ENCODE peak calls at places on chromosomes 4 and X, in nine cellular contexts. H is A549, K is upper lobe of left lung, P is suprapubic skin, J is tibial nerve, I is HepG2, C is ovary, O is sigmoid colon, S is K562. E is an unnamed sample.

GRCh38 chr4:66501986-66502385 is 831.7 kb upstream of the EPHA5 start:
- DNase-seq in H (no peak), K (no peak), P (no peak), J (no peak), I (no peak), C (no peak), O (no peak), S (no peak), E (no peak)

GRCh38 chr4:180947421-180947820 is 1295.8 kb upstream of the TENM3 start:
- DNase-seq in H (no peak), K (no peak), P (no peak), J (no peak), I (no peak), C (no peak), O (no peak), S (no peak), E (no peak)

GRCh38 chrX:81957318-81957717 is 755.4 kb downstream of the SH3BGRL start:
- DNase-seq in H (no peak), K (no peak), P (no peak), J (no peak), I (no peak), C (no peak), O (no peak), S (no peak), E (no peak)

GRCh38 chrX:38192007-38192625 is 28.6 kb downstream of the SRPX start:
- DNase-seq in H (no peak), K (no peak), P (no peak), J (peak), I (no peak), C (no peak), O (no peak), S (peak), E (peak)

GRCh38 chr4:120331486-120332281 is 265.0 kb upstream of the MAD2L1 start:
- DNase-seq in H (no peak), K (no peak), P (no peak), J (no peak), I (no peak), C (no peak), O (no peak), S (no peak), E (no peak)

GRCh38 chr4:184283659-184284335 is 66.1 kb upstream of the ENPP6 start:
- DNase-seq in H (no peak), K (peak), P (no peak), J (peak), I (no peak), C (no peak), O (no peak), S (no peak), E (no peak)

GRCh38 chr4:109207060-109207459 is 95.4 kb downstream of the COL25A1 start:
- DNase-seq in H (no peak), K (no peak), P (no peak), J (no peak), I (no peak), C (no peak), O (no peak), S (no peak), E (no peak)

GRCh38 chr4:76301068-76301774 is 5.3 kb upstream of the STBD1 start:
- DNase-seq in H (peak), K (no peak), P (no peak), J (no peak), I (peak), C (no peak), O (no peak), S (peak), E (no peak)

GRCh38 chrX:1598021-1598875 is 6.8 kb downstream of the AKAP17A start:
- DNase-seq in H (no peak), K (no peak), P (peak), J (no peak), I (no peak), C (no peak), O (no peak), S (peak), E (peak)

GRCh38 chr4:2047781-2048581 is 11.1 kb upstream of the NAT8L start:
- DNase-seq in H (no peak), K (peak), P (peak), J (no peak), I (no peak), C (no peak), O (no peak), S (no peak), E (peak)

GRCh38 chr4:164177186-164177585 is 576.7 kb upstream of the SMIM31 start:
- DNase-seq in H (no peak), K (no peak), P (no peak), J (no peak), I (no peak), C (no peak), O (no peak), S (no peak), E (no peak)

GRCh38 chrX:23292979-23293651 is 41.5 kb upstream of the PTCHD1 start:
- DNase-seq in H (no peak), K (peak), P (no peak), J (no peak), I (no peak), C (no peak), O (peak), S (no peak), E (no peak)

GRCh38 chrX:118574666-118575065 is 79.1 kb downstream of the DOCK11 start:
- DNase-seq in H (no peak), K (no peak), P (no peak), J (no peak), I (no peak), C (no peak), O (no peak), S (no peak), E (no peak)

GRCh38 chrX:40468033-40468979 is 112.5 kb upstream of the ATP6AP2 start:
- DNase-seq in H (peak), K (no peak), P (no peak), J (peak), I (peak), C (peak), O (peak), S (peak), E (peak)

GRCh38 chr4:72558655-72559054 is 10.4 kb downstream of the ADAMTS3 start:
- DNase-seq in H (no peak), K (no peak), P (no peak), J (no peak), I (no peak), C (no peak), O (no peak), S (no peak), E (no peak)

GRCh38 chrX:130304587-130305368 is 34.9 kb upstream of the SLC25A14 start:
- DNase-seq in H (no peak), K (no peak), P (no peak), J (no peak), I (no peak), C (no peak), O (no peak), S (no peak), E (peak)

GRCh38 chr4:94168321-94168720 is 39.3 kb upstream of the SMARCAD1 start:
- DNase-seq in H (no peak), K (no peak), P (no peak), J (no peak), I (no peak), C (no peak), O (no peak), S (no peak), E (no peak)

GRCh38 chr4:1208266-1208961 is 36.0 kb upstream of the SPON2 start:
- DNase-seq in H (no peak), K (peak), P (peak), J (no peak), I (no peak), C (peak), O (peak), S (no peak), E (no peak)

GRCh38 chr4:122152699-122153328 is 683 bp downstream of the BLTP1 start:
- DNase-seq in H (peak), K (peak), P (peak), J (peak), I (peak), C (no peak), O (peak), S (peak), E (peak)

GRCh38 chr4:119683518-119683917 is 54.9 kb upstream of the PDE5A start:
- DNase-seq in H (no peak), K (no peak), P (no peak), J (no peak), I (no peak), C (no peak), O (no peak), S (no peak), E (no peak)

GRCh38 chr4:174236359-174236758 is 47.1 kb downstream of the FBXO8 start:
- DNase-seq in H (no peak), K (no peak), P (no peak), J (no peak), I (peak), C (no peak), O (no peak), S (no peak), E (no peak)

GRCh38 chr4:175469519-175469918 is 342.5 kb downstream of the GPM6A start:
- DNase-seq in H (no peak), K (no peak), P (no peak), J (no peak), I (no peak), C (no peak), O (no peak), S (no peak), E (no peak)

GRCh38 chr4:127631420-127631819 is 1.3 kb upstream of the INTU start:
- DNase-seq in H (no peak), K (no peak), P (no peak), J (no peak), I (no peak), C (no peak), O (no peak), S (peak), E (no peak)

GRCh38 chr4:186104895-186105720 is 604 bp downstream of the FAM149A start:
- DNase-seq in H (no peak), K (peak), P (no peak), J (no peak), I (no peak), C (peak), O (peak), S (no peak), E (peak)

GRCh38 chr4:17128268-17128667 is 229.8 kb upstream of the LDB2 start:
- DNase-seq in H (no peak), K (no peak), P (no peak), J (no peak), I (no peak), C (no peak), O (no peak), S (no peak), E (no peak)

GRCh38 chr4:139857021-139857420 is 191.4 kb downstream of the MGST2 start:
- DNase-seq in H (no peak), K (no peak), P (no peak), J (no peak), I (peak), C (no peak), O (no peak), S (no peak), E (no peak)

GRCh38 chrX:120419465-120419864 is 49.6 kb downstream of the LAMP2 start:
- DNase-seq in H (no peak), K (no peak), P (no peak), J (no peak), I (no peak), C (no peak), O (no peak), S (no peak), E (no peak)

GRCh38 chr4:153109296-153109868 is 94.9 kb upstream of the TRIM2 start:
- DNase-seq in H (no peak), K (no peak), P (no peak), J (no peak), I (no peak), C (no peak), O (no peak), S (no peak), E (no peak)

GRCh38 chr4:170134821-170135220 is 45.1 kb upstream of the AADAT start:
- DNase-seq in H (no peak), K (no peak), P (no peak), J (no peak), I (no peak), C (no peak), O (no peak), S (no peak), E (no peak)

GRCh38 chr4:164203476-164203875 is 550.5 kb upstream of the SMIM31 start:
- DNase-seq in H (no peak), K (no peak), P (no peak), J (no peak), I (no peak), C (no peak), O (no peak), S (no peak), E (no peak)

GRCh38 chr4:158873795-158874359 is 105.1 kb downstream of the FNIP2 start:
- DNase-seq in H (peak), K (no peak), P (no peak), J (no peak), I (peak), C (no peak), O (no peak), S (no peak), E (no peak)

GRCh38 chrX:12447448-12448154 is 309.3 kb downstream of the FRMPD4 start:
- DNase-seq in H (no peak), K (no peak), P (no peak), J (peak), I (no peak), C (no peak), O (peak), S (no peak), E (no peak)

GRCh38 chr4:83616252-83616651 is 80.3 kb downstream of the GPAT3 start:
- DNase-seq in H (no peak), K (no peak), P (no peak), J (no peak), I (no peak), C (no peak), O (no peak), S (no peak), E (no peak)

GRCh38 chr4:74671074-74671698 is 123.1 kb downstream of the BTC start:
- DNase-seq in H (peak), K (no peak), P (no peak), J (no peak), I (peak), C (no peak), O (no peak), S (peak), E (peak)

GRCh38 chr4:156594619-156595018 is 377.0 kb downstream of the PDGFC start:
- DNase-seq in H (no peak), K (no peak), P (no peak), J (peak), I (no peak), C (no peak), O (peak), S (no peak), E (peak)

GRCh38 chr4:184953421-184953820 is 64.9 kb upstream of the HELT start:
- DNase-seq in H (no peak), K (no peak), P (no peak), J (no peak), I (no peak), C (no peak), O (no peak), S (no peak), E (no peak)

GRCh38 chr4:164753873-164754488 is at the start of gene SMIM31:
- DNase-seq in H (no peak), K (no peak), P (no peak), J (no peak), I (no peak), C (no peak), O (no peak), S (no peak), E (no peak)

GRCh38 chr4:101119141-101119540 is 228.2 kb downstream of the PPP3CA start:
- DNase-seq in H (no peak), K (no peak), P (no peak), J (no peak), I (no peak), C (no peak), O (no peak), S (no peak), E (no peak)

GRCh38 chr4:90837241-90837640 is 710.0 kb downstream of the CCSER1 start:
- DNase-seq in H (no peak), K (no peak), P (no peak), J (no peak), I (no peak), C (no peak), O (no peak), S (no peak), E (no peak)
- TF ChIP-seq POLR2A in H (no peak), K (no peak), P (no peak), J (no peak), I (no peak), C (no peak), O (no peak), S (no peak), E (no peak)

GRCh38 chr4:77699731-77700210 is 94.2 kb downstream of the CXCL13 start:
- DNase-seq in H (no peak), K (no peak), P (no peak), J (no peak), I (peak), C (no peak), O (no peak), S (no peak), E (no peak)
- TF ChIP-seq CTCF in H (peak), K (no peak), P (no peak), J (no peak), I (peak), C (no peak), O (no peak), S (no peak), E (no peak)

DNA sequence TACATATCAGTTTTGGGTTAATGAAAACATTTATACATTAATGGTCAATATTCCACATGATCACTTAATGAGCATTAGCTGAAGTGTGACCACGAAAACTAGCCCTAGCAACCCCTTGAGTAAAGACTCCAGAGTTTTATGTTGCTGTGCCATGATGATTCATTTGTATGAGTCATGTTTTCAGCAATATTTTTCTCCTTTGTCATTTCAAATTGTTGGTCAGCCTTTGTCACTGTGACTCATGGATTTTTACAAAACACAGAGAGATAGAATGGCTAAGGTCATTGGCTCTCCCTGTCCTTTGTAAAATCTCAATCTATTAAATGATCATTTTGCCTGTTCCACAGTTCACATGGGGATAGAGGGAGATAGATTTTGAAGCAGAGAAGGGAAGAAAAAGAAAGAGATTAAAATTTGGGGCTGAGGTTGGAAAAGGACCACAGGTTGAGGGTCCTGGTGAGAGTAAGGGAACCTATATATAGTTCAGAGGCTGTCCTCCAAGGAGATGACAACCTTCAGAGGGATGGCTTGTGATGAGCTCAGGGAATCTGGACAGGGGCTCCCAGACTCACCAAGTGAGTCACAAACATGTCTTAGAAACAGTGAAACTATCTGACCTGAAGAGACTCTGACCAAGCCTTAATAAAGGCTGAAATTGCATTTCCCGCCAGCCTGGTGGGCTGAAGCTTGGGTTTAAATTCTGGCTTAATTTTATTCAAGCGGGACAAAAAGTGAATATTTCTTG is 25.6 kb downstream of the NR0B1 start:
- DNase-seq in H (peak), K (no peak), P (no peak), J (no peak), I (peak), C (no peak), O (no peak), S (peak), E (no peak)
- TF ChIP-seq EP300 in H (peak), K (no peak), P (no peak), J (peak), I (peak), C (no peak), O (no peak), S (peak), E (no peak)

GRCh38 chrX:132491191-132491590 is 2.4 kb upstream of the MBNL3 start:
- DNase-seq in H (no peak), K (no peak), P (no peak), J (peak), I (peak), C (no peak), O (no peak), S (no peak), E (no peak)
- TF ChIP-seq POLR2A in H (no peak), K (no peak), P (no peak), J (no peak), I (no peak), C (no peak), O (no peak), S (no peak), E (no peak)